ENCODE peak calls at places on chromosomes 13 and 19, in five cellular contexts. One of them, this sample, is unnamed.

GRCh38 chr13:94435604-94436226 is 43.8 kb downstream of the DCT start:
- DNase-seq in effector CD4-positive, alpha-beta T cell: no peak
- DNase-seq in activated naive CD4-positive, alpha-beta T cell treated with Interleukin-2 at 50 U/mL for 16 hours: no peak
- DNase-seq in stimulated activated CD4-positive, alpha-beta T cell treated with anti-CD3 and anti-CD28 coated beads, Interleukin-15, amount 100 ng/mL, for 48 hours: no peak
- DNase-seq in activated CD4-positive, alpha-beta T cell treated with anti-CD3 and anti-CD28 coated beads for 1 hour: no peak
- DNase-seq in this sample: no peak

GRCh38 chr19:54451331-54451871 is 2.4 kb downstream of the LENG8 start:
- DNase-seq in stimulated activated CD4-positive, alpha-beta T cell treated with anti-CD3 and anti-CD28 coated beads, Interleukin-15, amount 100 ng/mL, for 48 hours: no peak
- DNase-seq in activated CD4-positive, alpha-beta T cell treated with anti-CD3 and anti-CD28 coated beads for 1 hour: no peak
- DNase-seq in effector CD4-positive, alpha-beta T cell: no peak
- DNase-seq in activated naive CD4-positive, alpha-beta T cell treated with Interleukin-2 at 50 U/mL for 16 hours: no peak
- DNase-seq in this sample: no peak

GRCh38 chr13:105370011-105370645 is 1165.3 kb downstream of the EFNB2 start:
- DNase-seq in stimulated activated CD4-positive, alpha-beta T cell treated with anti-CD3 and anti-CD28 coated beads, Interleukin-15, amount 100 ng/mL, for 48 hours: no peak
- DNase-seq in activated CD4-positive, alpha-beta T cell treated with anti-CD3 and anti-CD28 coated beads for 1 hour: no peak
- DNase-seq in activated naive CD4-positive, alpha-beta T cell treated with Interleukin-2 at 50 U/mL for 16 hours: no peak
- DNase-seq in effector CD4-positive, alpha-beta T cell: no peak
- DNase-seq in this sample: no peak

GRCh38 chr13:73040968-73041580 is 17.7 kb upstream of the KLF5 start:
- DNase-seq in activated naive CD4-positive, alpha-beta T cell treated with Interleukin-2 at 50 U/mL for 16 hours: no peak
- DNase-seq in stimulated activated CD4-positive, alpha-beta T cell treated with anti-CD3 and anti-CD28 coated beads, Interleukin-15, amount 100 ng/mL, for 48 hours: no peak
- DNase-seq in effector CD4-positive, alpha-beta T cell: no peak
- DNase-seq in activated CD4-positive, alpha-beta T cell treated with anti-CD3 and anti-CD28 coated beads for 1 hour: no peak
- DNase-seq in this sample: no peak

GRCh38 chr13:27036236-27036981 is 135.2 kb downstream of the USP12 start:
- DNase-seq in activated CD4-positive, alpha-beta T cell treated with anti-CD3 and anti-CD28 coated beads for 1 hour: no peak
- DNase-seq in effector CD4-positive, alpha-beta T cell: no peak
- DNase-seq in stimulated activated CD4-positive, alpha-beta T cell treated with anti-CD3 and anti-CD28 coated beads, Interleukin-15, amount 100 ng/mL, for 48 hours: no peak
- DNase-seq in activated naive CD4-positive, alpha-beta T cell treated with Interleukin-2 at 50 U/mL for 16 hours: no peak
- DNase-seq in this sample: no peak

GRCh38 chr19:1441677-1442438 is 3.7 kb downstream of the RPS15 start:
- DNase-seq in activated naive CD4-positive, alpha-beta T cell treated with Interleukin-2 at 50 U/mL for 16 hours: no peak
- DNase-seq in activated CD4-positive, alpha-beta T cell treated with anti-CD3 and anti-CD28 coated beads for 1 hour: no peak
- DNase-seq in effector CD4-positive, alpha-beta T cell: no peak
- DNase-seq in stimulated activated CD4-positive, alpha-beta T cell treated with anti-CD3 and anti-CD28 coated beads, Interleukin-15, amount 100 ng/mL, for 48 hours: no peak
- DNase-seq in this sample: no peak

GRCh38 chr19:18290250-18291018 is 9.0 kb upstream of the JUND start:
- DNase-seq in effector CD4-positive, alpha-beta T cell: peak
- DNase-seq in activated CD4-positive, alpha-beta T cell treated with anti-CD3 and anti-CD28 coated beads for 1 hour: peak
- DNase-seq in stimulated activated CD4-positive, alpha-beta T cell treated with anti-CD3 and anti-CD28 coated beads, Interleukin-15, amount 100 ng/mL, for 48 hours: peak
- DNase-seq in activated naive CD4-positive, alpha-beta T cell treated with Interleukin-2 at 50 U/mL for 16 hours: peak
- DNase-seq in this sample: peak

GRCh38 chr13:60169239-60170031 is 5.7 kb upstream of the DIAPH3 start:
- DNase-seq in activated naive CD4-positive, alpha-beta T cell treated with Interleukin-2 at 50 U/mL for 16 hours: no peak
- DNase-seq in stimulated activated CD4-positive, alpha-beta T cell treated with anti-CD3 and anti-CD28 coated beads, Interleukin-15, amount 100 ng/mL, for 48 hours: no peak
- DNase-seq in activated CD4-positive, alpha-beta T cell treated with anti-CD3 and anti-CD28 coated beads for 1 hour: no peak
- DNase-seq in effector CD4-positive, alpha-beta T cell: no peak
- DNase-seq in this sample: no peak

GRCh38 chr19:10454267-10454666 is 33.9 kb downstream of the PDE4A start:
- DNase-seq in stimulated activated CD4-positive, alpha-beta T cell treated with anti-CD3 and anti-CD28 coated beads, Interleukin-15, amount 100 ng/mL, for 48 hours: no peak
- DNase-seq in activated CD4-positive, alpha-beta T cell treated with anti-CD3 and anti-CD28 coated beads for 1 hour: no peak
- DNase-seq in effector CD4-positive, alpha-beta T cell: no peak
- DNase-seq in activated naive CD4-positive, alpha-beta T cell treated with Interleukin-2 at 50 U/mL for 16 hours: no peak
- DNase-seq in this sample: no peak

GRCh38 chr13:113029487-113030258 is 60.7 kb downstream of the MCF2L start:
- DNase-seq in stimulated activated CD4-positive, alpha-beta T cell treated with anti-CD3 and anti-CD28 coated beads, Interleukin-15, amount 100 ng/mL, for 48 hours: peak
- DNase-seq in activated naive CD4-positive, alpha-beta T cell treated with Interleukin-2 at 50 U/mL for 16 hours: peak
- DNase-seq in activated CD4-positive, alpha-beta T cell treated with anti-CD3 and anti-CD28 coated beads for 1 hour: peak
- DNase-seq in effector CD4-positive, alpha-beta T cell: peak
- DNase-seq in this sample: peak

GRCh38 chr13:108257238-108257637 is 12.3 kb upstream of the TNFSF13B start:
- DNase-seq in effector CD4-positive, alpha-beta T cell: no peak
- DNase-seq in stimulated activated CD4-positive, alpha-beta T cell treated with anti-CD3 and anti-CD28 coated beads, Interleukin-15, amount 100 ng/mL, for 48 hours: no peak
- DNase-seq in activated CD4-positive, alpha-beta T cell treated with anti-CD3 and anti-CD28 coated beads for 1 hour: no peak
- DNase-seq in activated naive CD4-positive, alpha-beta T cell treated with Interleukin-2 at 50 U/mL for 16 hours: no peak
- DNase-seq in this sample: no peak

This sample was measured in stimulated activated naive CD8-positive, alpha-beta T cell treated with anti-CD3 and anti-CD28 coated beads, Interleukin-15, Interleukin-2, amounts not matched to agents 100 U/mL and 50 U/mL, for 24 hours.